ENCODE peak calls at places on chromosomes 12 and 14, in four cellular contexts. One of them, this sample, is unnamed.

GRCh38 chr14:96904201-96904600 is 107.0 kb downstream of the VRK1 start:
- DNase-seq in gastrocnemius medialis: no peak
- DNase-seq in AG09309: no peak
- DNase-seq in iPS-NIHi11: no peak
- DNase-seq in this sample: no peak

GRCh38 chr12:116455540-116456306 is 103.5 kb upstream of the MAP1LC3B2 start:
- DNase-seq in gastrocnemius medialis: peak
- DNase-seq in AG09309: peak
- DNase-seq in iPS-NIHi11: no peak
- DNase-seq in this sample: no peak

GRCh38 chr12:3160081-3160480 is 82.9 kb downstream of the TSPAN9 start:
- DNase-seq in gastrocnemius medialis: no peak
- DNase-seq in AG09309: no peak
- DNase-seq in iPS-NIHi11: no peak
- DNase-seq in this sample: no peak

GRCh38 chr12:132610896-132611602 is 667 bp upstream of the LRCOL1 start:
- DNase-seq in gastrocnemius medialis: no peak
- DNase-seq in AG09309: no peak
- DNase-seq in iPS-NIHi11: no peak
- DNase-seq in this sample: no peak

GRCh38 chr12:83462419-83462818 is 775.7 kb downstream of the TMTC2 start:
- DNase-seq in gastrocnemius medialis: no peak
- DNase-seq in AG09309: no peak
- DNase-seq in iPS-NIHi11: peak
- DNase-seq in this sample: no peak

GRCh38 chr14:95361373-95362179 is 41.9 kb upstream of the CLMN start:
- DNase-seq in gastrocnemius medialis: no peak
- DNase-seq in AG09309: no peak
- DNase-seq in iPS-NIHi11: peak
- DNase-seq in this sample: peak

GRCh38 chr14:72892879-72893635 is 844 bp downstream of the DPF3 start:
- DNase-seq in gastrocnemius medialis: no peak
- DNase-seq in AG09309: no peak
- DNase-seq in iPS-NIHi11: peak
- DNase-seq in this sample: peak

GRCh38 chr12:89781961-89782360 is 73.3 kb upstream of the ATP2B1 start:
- DNase-seq in gastrocnemius medialis: no peak
- DNase-seq in AG09309: no peak
- DNase-seq in iPS-NIHi11: no peak
- DNase-seq in this sample: no peak

GRCh38 chr12:54980341-54980740 is 4.2 kb downstream of the TESPA1 start:
- DNase-seq in gastrocnemius medialis: no peak
- DNase-seq in AG09309: no peak
- DNase-seq in iPS-NIHi11: no peak
- DNase-seq in this sample: no peak

GRCh38 chr12:2284857-2285256 is 232.1 kb downstream of the CACNA1C start:
- DNase-seq in gastrocnemius medialis: no peak
- DNase-seq in AG09309: no peak
- DNase-seq in iPS-NIHi11: peak
- DNase-seq in this sample: no peak

GRCh38 chr14:68099348-68100045 is 279.9 kb downstream of the RAD51B start:
- DNase-seq in gastrocnemius medialis: no peak
- DNase-seq in AG09309: no peak
- DNase-seq in iPS-NIHi11: no peak
- DNase-seq in this sample: no peak

GRCh38 chr14:93857500-93857899 is 69.2 kb upstream of the PRIMA1 start:
- DNase-seq in gastrocnemius medialis: no peak
- DNase-seq in AG09309: no peak
- DNase-seq in iPS-NIHi11: peak
- DNase-seq in this sample: no peak

GRCh38 chr12:113929312-113929989 is 36.7 kb downstream of the RBM19 start:
- DNase-seq in gastrocnemius medialis: no peak
- DNase-seq in AG09309: no peak
- DNase-seq in iPS-NIHi11: no peak
- DNase-seq in this sample: no peak

GRCh38 chr12:15558915-15559528 is 230.2 kb downstream of the EPS8 start:
- DNase-seq in gastrocnemius medialis: no peak
- DNase-seq in AG09309: peak
- DNase-seq in iPS-NIHi11: no peak
- DNase-seq in this sample: no peak

GRCh38 chr14:104175811-104176210 is 37.4 kb downstream of the KIF26A start:
- DNase-seq in gastrocnemius medialis: no peak
- DNase-seq in AG09309: no peak
- DNase-seq in iPS-NIHi11: no peak
- DNase-seq in this sample: no peak

GRCh38 chr12:115325858-115326257 is 641.9 kb upstream of the TBX3 start:
- DNase-seq in gastrocnemius medialis: no peak
- DNase-seq in AG09309: no peak
- DNase-seq in iPS-NIHi11: no peak
- DNase-seq in this sample: no peak

GRCh38 chr12:123614531-123614930 is 12.6 kb downstream of the DDX55 start:
- DNase-seq in gastrocnemius medialis: no peak
- DNase-seq in AG09309: peak
- DNase-seq in iPS-NIHi11: no peak
- DNase-seq in this sample: no peak

GRCh38 chr12:34395056-34396005 is 373.0 kb downstream of the ALG10 start:
- DNase-seq in gastrocnemius medialis: peak
- DNase-seq in AG09309: no peak
- DNase-seq in iPS-NIHi11: peak
- DNase-seq in this sample: no peak

GRCh38 chr12:54356951-54357356 is 7.3 kb downstream of the GPR84 start:
- DNase-seq in gastrocnemius medialis: no peak
- DNase-seq in AG09309: no peak
- DNase-seq in iPS-NIHi11: no peak
- DNase-seq in this sample: no peak

GRCh38 chr14:101972126-101972785 is 7.9 kb downstream of the DYNC1H1 start:
- DNase-seq in gastrocnemius medialis: peak
- DNase-seq in AG09309: peak
- DNase-seq in iPS-NIHi11: peak
- DNase-seq in this sample: no peak

GRCh38 chr14:76489667-76490066 is 113.7 kb downstream of the ESRRB start:
- DNase-seq in gastrocnemius medialis: no peak
- DNase-seq in AG09309: no peak
- DNase-seq in iPS-NIHi11: no peak
- DNase-seq in this sample: no peak

GRCh38 chr12:110546339-110546738 is 36.8 kb downstream of the PPTC7 start:
- DNase-seq in gastrocnemius medialis: peak
- DNase-seq in AG09309: peak
- DNase-seq in iPS-NIHi11: no peak
- DNase-seq in this sample: no peak

GRCh38 chr12:70628701-70629480 is 8.3 kb downstream of the PTPRB start:
- DNase-seq in gastrocnemius medialis: no peak
- DNase-seq in AG09309: no peak
- DNase-seq in iPS-NIHi11: no peak
- DNase-seq in this sample: no peak

GRCh38 chr14:23524954-23525353 is 26.6 kb downstream of the ZFHX2 start:
- DNase-seq in gastrocnemius medialis: no peak
- DNase-seq in AG09309: no peak
- DNase-seq in iPS-NIHi11: peak
- DNase-seq in this sample: no peak

GRCh38 chr12:104801427-104801826 is 156.7 kb downstream of the SLC41A2 start:
- DNase-seq in gastrocnemius medialis: no peak
- DNase-seq in AG09309: no peak
- DNase-seq in iPS-NIHi11: no peak
- DNase-seq in this sample: no peak

GRCh38 chr12:124278389-124279101 is 16.3 kb upstream of the RFLNA start:
- DNase-seq in gastrocnemius medialis: no peak
- DNase-seq in AG09309: no peak
- DNase-seq in iPS-NIHi11: no peak
- DNase-seq in this sample: no peak

GRCh38 chr12:82758743-82759142 is 72.0 kb downstream of the TMTC2 start:
- DNase-seq in gastrocnemius medialis: no peak
- DNase-seq in AG09309: no peak
- DNase-seq in iPS-NIHi11: no peak
- DNase-seq in this sample: no peak

GRCh38 chr12:16175893-16176292 is 101.6 kb downstream of the SLC15A5 start:
- DNase-seq in gastrocnemius medialis: no peak
- DNase-seq in AG09309: no peak
- DNase-seq in iPS-NIHi11: no peak
- DNase-seq in this sample: no peak

GRCh38 chr12:82858534-82858917 is 171.8 kb downstream of the TMTC2 start:
- DNase-seq in gastrocnemius medialis: no peak
- DNase-seq in AG09309: no peak
- DNase-seq in iPS-NIHi11: no peak
- DNase-seq in this sample: no peak

GRCh38 chr14:24535737-24536136 is 27.7 kb upstream of the CMA1 start:
- DNase-seq in gastrocnemius medialis: no peak
- DNase-seq in AG09309: no peak
- DNase-seq in iPS-NIHi11: no peak
- DNase-seq in this sample: no peak

GRCh38 chr12:75814856-75815754 is 216.5 kb downstream of the PHLDA1 start:
- DNase-seq in gastrocnemius medialis: no peak
- DNase-seq in AG09309: peak
- DNase-seq in iPS-NIHi11: peak
- DNase-seq in this sample: no peak

GRCh38 chr12:2617365-2617764 is 177.4 kb upstream of the FKBP4 start:
- DNase-seq in gastrocnemius medialis: no peak
- DNase-seq in AG09309: no peak
- DNase-seq in iPS-NIHi11: peak
- DNase-seq in this sample: no peak

GRCh38 chr12:129911437-129912049 is 7.7 kb upstream of the TMEM132D start:
- DNase-seq in gastrocnemius medialis: no peak
- DNase-seq in AG09309: no peak
- DNase-seq in iPS-NIHi11: peak
- DNase-seq in this sample: peak

GRCh38 chr12:104750061-104750460 is 208.0 kb downstream of the SLC41A2 start:
- DNase-seq in gastrocnemius medialis: no peak
- DNase-seq in AG09309: peak
- DNase-seq in iPS-NIHi11: no peak
- DNase-seq in this sample: peak

GRCh38 chr12:46617167-46617566 is 208.6 kb downstream of the SLC38A4 start:
- DNase-seq in gastrocnemius medialis: peak
- DNase-seq in AG09309: peak
- DNase-seq in iPS-NIHi11: no peak
- DNase-seq in this sample: no peak

GRCh38 chr12:1619599-1619998 is 9.4 kb upstream of the WNT5B start:
- DNase-seq in gastrocnemius medialis: peak
- DNase-seq in AG09309: no peak
- DNase-seq in iPS-NIHi11: no peak
- DNase-seq in this sample: no peak

GRCh38 chr12:132204822-132205270 is 60.6 kb downstream of the NOC4L start:
- DNase-seq in gastrocnemius medialis: no peak
- DNase-seq in AG09309: no peak
- DNase-seq in iPS-NIHi11: no peak
- DNase-seq in this sample: no peak